ENCODE peak calls at places on chromosomes 12 and 14, in nine cellular contexts. R, O, E, I, K, G, U, C and W are unnamed samples.

GRCh38 chr14:69043007-69043444 is 63.9 kb upstream of the ACTN1 start:
- DNase-seq in I (no peak), U (no peak), O (no peak), R (no peak), E (no peak), G (peak), C (no peak), K (no peak), W (no peak)

GRCh38 chr12:20212658-20213387 is 155.5 kb upstream of the PDE3A start:
- DNase-seq in I (peak), U (no peak), C (peak), O (peak), G (peak), R (peak), K (peak), E (no peak), W (no peak)

GRCh38 chr12:27244680-27245005 is 557 bp downstream of the STK38L start:
- DNase-seq in K (peak), G (no peak), R (no peak), I (peak), O (peak), E (no peak), C (no peak), U (no peak), W (no peak)

GRCh38 chr14:35337074-35337556 is 44.9 kb downstream of the PSMA6 start:
- DNase-seq in U (no peak), E (no peak), G (no peak), R (no peak), K (no peak), C (no peak), I (no peak), O (no peak), W (no peak)

GRCh38 chr12:92597997-92598396 is 104.8 kb upstream of the PLEKHG7 start:
- DNase-seq in U (no peak), I (peak), O (peak), G (no peak), R (no peak), K (peak), E (no peak), C (no peak), W (no peak)

GRCh38 chr12:69630191-69630590 is 19.5 kb upstream of the LRRC10 start:
- DNase-seq in R (no peak), U (no peak), I (peak), K (no peak), O (no peak), E (no peak), C (no peak), G (no peak), W (no peak)

GRCh38 chr12:42186793-42187192 is 42.1 kb upstream of the GXYLT1 start:
- DNase-seq in I (no peak), O (no peak), R (no peak), K (no peak), E (no peak), U (no peak), G (no peak), C (no peak), W (no peak)

GRCh38 chr12:100959481-100959880 is 164.9 kb downstream of the ANO4 start:
- DNase-seq in K (peak), I (peak), R (no peak), C (no peak), E (no peak), G (peak), O (peak), U (no peak), W (no peak)

GRCh38 chr14:64200170-64200569 is 94.0 kb downstream of the ESR2 start:
- DNase-seq in G (no peak), K (no peak), C (no peak), O (no peak), E (no peak), U (no peak), I (no peak), R (no peak), W (no peak)

GRCh38 chr12:38543151-38543550 is 226.6 kb downstream of the ALG10B start:
- DNase-seq in U (no peak), I (peak), E (no peak), R (no peak), K (no peak), C (no peak), O (no peak), G (no peak), W (no peak)

GRCh38 chr12:52837341-52837741 is 3.2 kb upstream of the KRT79 start:
- DNase-seq in U (no peak), I (peak), E (no peak), G (peak), O (peak), K (peak), R (no peak), C (no peak), W (no peak)

GRCh38 chr12:1933342-1933992 is 15.0 kb upstream of the CACNA2D4 start:
- DNase-seq in U (no peak), G (no peak), C (no peak), I (no peak), E (no peak), O (peak), R (no peak), K (no peak), W (peak)

GRCh38 chr14:104116544-104117340 is 21.6 kb upstream of the KIF26A start:
- DNase-seq in U (no peak), I (peak), R (no peak), C (no peak), O (no peak), K (no peak), E (no peak), G (no peak), W (no peak)

GRCh38 chr12:104234926-104235499 is 19.4 kb downstream of the TXNRD1 start:
- DNase-seq in C (no peak), E (no peak), G (no peak), K (no peak), I (no peak), U (no peak), R (no peak), O (no peak), W (no peak)

GRCh38 chr12:2624543-2625266 is 170.1 kb upstream of the FKBP4 start:
- DNase-seq in U (no peak), R (peak), O (peak), I (peak), G (no peak), K (peak), E (no peak), C (no peak), W (no peak)

GRCh38 chr12:10740182-10740581 is 17.1 kb upstream of the YBX3 start:
- DNase-seq in O (no peak), R (no peak), K (no peak), U (no peak), E (no peak), C (no peak), I (peak), G (no peak), W (no peak)